ENCODE peak calls at places on chromosomes 16 and 17, in six cellular contexts. One of them, this sample, is unnamed.

GRCh38 chr17:27547301-27547683 is 83.7 kb upstream of the LGALS9 start:
- DNase-seq in HT1080: no peak
- DNase-seq in activated CD4-positive, alpha-beta T cell treated with anti-CD3 and anti-CD28 coated beads for 48 hours: no peak
- DNase-seq in PC-3: no peak
- DNase-seq in amygdala: no peak
- DNase-seq in activated gamma-delta T cell treated with Interleukin-2 at 50 U/mL for 16 hours: no peak
- DNase-seq in this sample: no peak

GRCh38 chr16:3582276-3583165 is 5.3 kb upstream of the NLRC3 start:
- DNase-seq in activated CD4-positive, alpha-beta T cell treated with anti-CD3 and anti-CD28 coated beads for 48 hours: no peak
- DNase-seq in amygdala: no peak
- DNase-seq in PC-3: no peak
- DNase-seq in HT1080: no peak
- DNase-seq in activated gamma-delta T cell treated with Interleukin-2 at 50 U/mL for 16 hours: no peak
- DNase-seq in this sample: no peak

GRCh38 chr17:66348605-66349165 is 46.3 kb downstream of the PRKCA start:
- DNase-seq in amygdala: no peak
- DNase-seq in PC-3: peak
- DNase-seq in HT1080: peak
- DNase-seq in activated CD4-positive, alpha-beta T cell treated with anti-CD3 and anti-CD28 coated beads for 48 hours: peak
- DNase-seq in activated gamma-delta T cell treated with Interleukin-2 at 50 U/mL for 16 hours: no peak
- DNase-seq in this sample: no peak

GRCh38 chr17:52995127-52995526 is 827.6 kb upstream of the KIF2B start:
- DNase-seq in activated gamma-delta T cell treated with Interleukin-2 at 50 U/mL for 16 hours: no peak
- DNase-seq in HT1080: no peak
- DNase-seq in PC-3: no peak
- DNase-seq in amygdala: no peak
- DNase-seq in activated CD4-positive, alpha-beta T cell treated with anti-CD3 and anti-CD28 coated beads for 48 hours: no peak
- DNase-seq in this sample: no peak

GRCh38 chr17:6104956-6105355 is 34.8 kb downstream of the WSCD1 start:
- DNase-seq in activated gamma-delta T cell treated with Interleukin-2 at 50 U/mL for 16 hours: no peak
- DNase-seq in PC-3: peak
- DNase-seq in amygdala: no peak
- DNase-seq in HT1080: no peak
- DNase-seq in activated CD4-positive, alpha-beta T cell treated with anti-CD3 and anti-CD28 coated beads for 48 hours: no peak
- DNase-seq in this sample: no peak

GRCh38 chr17:50863221-50863843 is 2.8 kb downstream of the TOB1 start:
- DNase-seq in activated CD4-positive, alpha-beta T cell treated with anti-CD3 and anti-CD28 coated beads for 48 hours: peak
- DNase-seq in activated gamma-delta T cell treated with Interleukin-2 at 50 U/mL for 16 hours: peak
- DNase-seq in HT1080: peak
- DNase-seq in amygdala: peak
- DNase-seq in PC-3: peak
- DNase-seq in this sample: peak

GRCh38 chr17:65850486-65850885 is 289.0 kb upstream of the AXIN2 start:
- DNase-seq in activated CD4-positive, alpha-beta T cell treated with anti-CD3 and anti-CD28 coated beads for 48 hours: peak
- DNase-seq in PC-3: peak
- DNase-seq in amygdala: no peak
- DNase-seq in HT1080: peak
- DNase-seq in activated gamma-delta T cell treated with Interleukin-2 at 50 U/mL for 16 hours: no peak
- DNase-seq in this sample: no peak

GRCh38 chr16:29804455-29805231 is 1.7 kb upstream of the MAZ start:
- DNase-seq in activated CD4-positive, alpha-beta T cell treated with anti-CD3 and anti-CD28 coated beads for 48 hours: no peak
- DNase-seq in HT1080: no peak
- DNase-seq in PC-3: no peak
- DNase-seq in activated gamma-delta T cell treated with Interleukin-2 at 50 U/mL for 16 hours: no peak
- DNase-seq in amygdala: no peak
- DNase-seq in this sample: no peak

GRCh38 chr17:55398689-55399088 is 22.9 kb downstream of the MMD start:
- DNase-seq in activated gamma-delta T cell treated with Interleukin-2 at 50 U/mL for 16 hours: no peak
- DNase-seq in amygdala: no peak
- DNase-seq in HT1080: no peak
- DNase-seq in activated CD4-positive, alpha-beta T cell treated with anti-CD3 and anti-CD28 coated beads for 48 hours: no peak
- DNase-seq in PC-3: no peak
- DNase-seq in this sample: no peak

GRCh38 chr17:42953669-42954068 is 10.6 kb downstream of the AARSD1 start:
- DNase-seq in amygdala: no peak
- DNase-seq in PC-3: no peak
- DNase-seq in activated gamma-delta T cell treated with Interleukin-2 at 50 U/mL for 16 hours: no peak
- DNase-seq in HT1080: no peak
- DNase-seq in activated CD4-positive, alpha-beta T cell treated with anti-CD3 and anti-CD28 coated beads for 48 hours: no peak
- DNase-seq in this sample: no peak

GRCh38 chr17:7589891-7590611 is at the start of gene SOX15:
- DNase-seq in PC-3: peak
- DNase-seq in activated gamma-delta T cell treated with Interleukin-2 at 50 U/mL for 16 hours: no peak
- DNase-seq in HT1080: peak
- DNase-seq in activated CD4-positive, alpha-beta T cell treated with anti-CD3 and anti-CD28 coated beads for 48 hours: no peak
- DNase-seq in amygdala: no peak
- DNase-seq in this sample: no peak